ENCODE peak calls at places on chromosomes 7 and 10, in ten cellular contexts. B is stimulated activated CD4-positive, alpha-beta T cell treated with anti-CD3 and anti-CD28 coated beads, TNF-alpha, amount 100 ng/mL, for 24 hours; D is skeletal muscle cell; W is EH; S is nephron progenitor cell; J is naive thymus-derived CD8-positive, alpha-beta T cell; U is progenitor cell of endocrine pancreas; Y is GM13977; A is ovary; C is H54. V is an unnamed sample.

GRCh38 chr7:156497776-156498509 is 142.6 kb upstream of the RNF32 start:
- DNase-seq in B (no peak), D (no peak), W (no peak), S (no peak), J (no peak), U (no peak), Y (no peak), A (no peak), C (no peak), V (peak; percentile 34)

GRCh38 chr10:36172054-36172531 is 530.0 kb upstream of the FZD8 start:
- DNase-seq in B (no peak), D (peak; percentile 30), W (peak; percentile 84), S (no peak), J (no peak), U (no peak), Y (no peak), A (no peak), C (no peak), V (no peak)

GRCh38 chr10:114856544-114857287 is 35.1 kb downstream of the FHIP2A start:
- DNase-seq in B (no peak), D (no peak), W (peak; percentile 91), S (no peak), J (no peak), U (no peak), Y (no peak), A (no peak), C (no peak), V (no peak)

GRCh38 chr7:6030988-6031387 is at the start of gene ANKRD61:
- DNase-seq in B (no peak), D (no peak), W (no peak), S (no peak), J (no peak), U (no peak), Y (no peak), A (no peak), C (no peak), V (no peak)

GRCh38 chr7:135716677-135717238 is 11.2 kb downstream of the SLC13A4 start:
- DNase-seq in B (no peak), D (peak; percentile 77), W (peak; percentile 92), S (no peak), J (no peak), U (no peak), Y (no peak), A (no peak), C (no peak), V (no peak)

GRCh38 chr10:130809181-130809580 is 502.3 kb downstream of the TCERG1L start:
- DNase-seq in B (no peak), D (no peak), W (no peak), S (no peak), J (no peak), U (no peak), Y (no peak), A (no peak), C (no peak), V (peak; percentile 34)

GRCh38 chr10:93357680-93358079 is 124.5 kb downstream of the MYOF start:
- DNase-seq in B (no peak), D (no peak), W (peak; percentile 57), S (peak; percentile 20), J (no peak), U (no peak), Y (no peak), A (no peak), C (no peak), V (no peak)

GRCh38 chr7:98240961-98241673 is 10.9 kb downstream of the TECPR1 start:
- DNase-seq in B (no peak), D (no peak), W (peak; percentile 47), S (peak; percentile 73), J (no peak), U (peak; percentile 47), Y (peak; percentile 74), A (no peak), C (peak; percentile 56), V (no peak)

GRCh38 chr7:877312-878232 is 1.2 kb downstream of the GET4 start:
- DNase-seq in B (no peak), D (no peak), W (no peak), S (peak; percentile 33), J (no peak), U (no peak), Y (no peak), A (no peak), C (no peak), V (no peak)

GRCh38 chr7:101688183-101688831 is 59.2 kb upstream of the MYL10 start:
- DNase-seq in B (peak; percentile 57), D (no peak), W (peak; percentile 67), S (peak; percentile 95), J (peak; percentile 61), U (peak; percentile 89), Y (peak; percentile 91), A (peak; percentile 72), C (peak; percentile 76), V (peak; percentile 73)

GRCh38 chr10:69240455-69240854 is 20.3 kb downstream of the HKDC1 start:
- DNase-seq in B (no peak), D (no peak), W (no peak), S (no peak), J (no peak), U (no peak), Y (no peak), A (no peak), C (no peak), V (no peak)

GRCh38 chr7:149071641-149072437 is 18.7 kb downstream of the ZNF786 start:
- DNase-seq in B (no peak), D (no peak), W (peak; percentile 16), S (peak; percentile 62), J (peak; percentile 45), U (no peak), Y (peak; percentile 45), A (peak; percentile 23), C (no peak), V (no peak)